ENCODE peak calls at places on chromosomes 13 and 19, in five cellular contexts. A is HFF-Myc, G is epithelial cell of proximal tubule, Y is MCF 10A, O is AG10803. P is an unnamed sample.

GRCh38 chr19:3118232-3119070 is 17.4 kb upstream of the GNA15 start:
- DNase-seq in G (no peak), A (no peak), Y (no peak), O (no peak), P (no peak)

GRCh38 chr13:39956036-39956435 is 300.6 kb downstream of the COG6 start:
- DNase-seq in O (no peak), G (no peak), Y (no peak), A (no peak), P (peak; percentile 12)

GRCh38 chr13:110639935-110640334 is 24.6 kb downstream of the NAXD start:
- DNase-seq in O (no peak), Y (no peak), G (no peak), A (no peak), P (no peak)

GRCh38 chr19:29798783-29799182 is 13.0 kb upstream of the CCNE1 start:
- DNase-seq in Y (no peak), A (no peak), O (peak; percentile 59), G (no peak), P (peak; percentile 48)

GRCh38 chr13:41767801-41768200 is 193.1 kb downstream of the VWA8 start:
- DNase-seq in A (no peak), O (peak; percentile 26), Y (peak; percentile 22), G (peak; percentile 6), P (peak; percentile 18)

GRCh38 chr19:46192990-46193650 is 36.4 kb upstream of the IGFL1 start:
- DNase-seq in O (peak; percentile 66), Y (peak; percentile 91), A (no peak), G (no peak), P (peak; percentile 77)

GRCh38 chr19:611506-611869 is 21.8 kb downstream of the HCN2 start:
- DNase-seq in A (peak; percentile 56), G (no peak), Y (peak; percentile 86), O (peak; percentile 97), P (peak; percentile 97)

GRCh38 chr19:7860902-7861618 is 13.1 kb downstream of the PRR36 start:
- DNase-seq in Y (no peak), A (no peak), G (no peak), O (no peak), P (no peak)

GRCh38 chr19:7381073-7381390 is 32.3 kb downstream of the ARHGEF18 start:
- DNase-seq in A (no peak), G (no peak), Y (no peak), O (no peak), P (no peak)

GRCh38 chr13:109750376-109750775 is 36.0 kb downstream of the IRS2 start:
- DNase-seq in O (no peak), G (no peak), A (no peak), Y (no peak), P (no peak)

GRCh38 chr19:33752018-33752790 is 44.5 kb upstream of the KCTD15 start:
- DNase-seq in O (no peak), Y (no peak), G (no peak), A (no peak), P (no peak)

GRCh38 chr19:13968999-13969398 is 16.7 kb downstream of the DCAF15 start:
- DNase-seq in G (no peak), Y (no peak), A (no peak), O (no peak), P (no peak)

GRCh38 chr13:64782459-64782858 is 2447.7 kb downstream of the PCDH9 start:
- DNase-seq in O (no peak), A (no peak), Y (peak; percentile 22), G (no peak), P (no peak)